ENCODE peak calls at places on chromosomes 13 and 19, in eight cellular contexts. I is tibial nerve, U is gastrocnemius medialis, W is breast epithelium, G is sigmoid colon, T is ovary, S is H54, J is uterus. Z is an unnamed sample.

GRCh38 chr13:42039457-42039945 is 8.9 kb upstream of the DGKH start:
- DNase-seq in J (peak; percentile 24), W (peak; percentile 22), I (no peak), G (no peak), S (no peak), T (peak; percentile 14), U (no peak), Z (peak; percentile 69)

GRCh38 chr13:67094952-67095351 is 135.2 kb downstream of the PCDH9 start:
- DNase-seq in G (no peak), W (no peak), S (no peak), U (no peak), T (no peak), I (no peak), J (no peak), Z (no peak)

GRCh38 chr13:21176982-21177284 is 475 bp downstream of the MRPL57 start:
- DNase-seq in W (no peak), S (no peak), T (no peak), I (no peak), G (no peak), U (no peak), J (no peak), Z (peak; percentile 80)

GRCh38 chr13:23752111-23753001 is 136.8 kb downstream of the MIPEP start:
- DNase-seq in G (no peak), T (no peak), I (no peak), S (no peak), U (no peak), J (no peak), W (no peak), Z (no peak)

GRCh38 chr19:37551123-37551993 is 43.2 kb downstream of the ZNF571 start:
- DNase-seq in J (no peak), U (no peak), W (no peak), T (no peak), S (no peak), G (no peak), I (no peak), Z (peak; percentile 73)

GRCh38 chr19:1624458-1624857 is 19.2 kb upstream of the UQCR11 start:
- DNase-seq in G (peak; percentile 78), S (peak; percentile 54), U (no peak), I (no peak), T (no peak), W (no peak), J (peak; percentile 32), Z (peak; percentile 75)

GRCh38 chr13:59356607-59357006 is 807.1 kb downstream of the DIAPH3 start:
- DNase-seq in U (peak; percentile 6), W (peak; percentile 18), T (peak; percentile 39), I (no peak), S (no peak), J (peak; percentile 51), G (peak; percentile 88), Z (peak; percentile 15)

GRCh38 chr13:67990868-67991267 is 760.7 kb upstream of the PCDH9 start:
- DNase-seq in I (no peak), U (no peak), J (no peak), W (no peak), T (no peak), G (no peak), S (no peak), Z (no peak)

GRCh38 chr13:90135558-90135957 is 1211.9 kb upstream of the MIR17HG start:
- DNase-seq in T (no peak), W (no peak), J (no peak), U (no peak), G (no peak), S (no peak), I (no peak), Z (no peak)

GRCh38 chr19:29810504-29810871 is 1.3 kb upstream of the CCNE1 start:
- DNase-seq in S (no peak), U (no peak), W (no peak), I (no peak), T (peak; percentile 39), J (peak; percentile 32), G (no peak), Z (peak; percentile 81)

GRCh38 chr19:3914199-3914598 is 18.7 kb upstream of the NMRK2 start:
- DNase-seq in U (no peak), G (no peak), S (no peak), W (no peak), T (no peak), J (no peak), I (no peak), Z (no peak)

GRCh38 chr13:43244482-43244881 is 221.1 kb downstream of the DNAJC15 start:
- DNase-seq in S (no peak), I (no peak), T (no peak), J (no peak), W (no peak), G (no peak), U (no peak), Z (no peak)

GRCh38 chr13:27969073-27969865 is at the start of gene CDX2:
- DNase-seq in J (no peak), G (no peak), I (no peak), U (no peak), T (no peak), W (no peak), S (no peak), Z (no peak)

GRCh38 chr13:39379118-39379517 is 223.9 kb downstream of the LHFPL6 start:
- DNase-seq in W (no peak), I (no peak), U (no peak), G (no peak), S (no peak), T (no peak), J (no peak), Z (peak; percentile 9)

GRCh38 chr19:372306-372890 is 27.8 kb upstream of the MIER2 start:
- DNase-seq in S (no peak), I (no peak), T (peak; percentile 28), W (no peak), G (peak; percentile 86), U (no peak), J (no peak), Z (no peak)

GRCh38 chr13:75326173-75327131 is 155.5 kb downstream of the TBC1D4 start:
- DNase-seq in T (no peak), S (no peak), W (no peak), G (no peak), J (no peak), I (no peak), U (no peak), Z (peak; percentile 95)

GRCh38 chr19:3132971-3133792 is 2.7 kb upstream of the GNA15 start:
- DNase-seq in T (no peak), W (no peak), J (no peak), S (peak; percentile 94), I (no peak), U (no peak), G (no peak), Z (peak; percentile 90)

GRCh38 chr19:11530432-11530831 is 1.5 kb upstream of the ECSIT start:
- DNase-seq in S (peak; percentile 71), J (peak; percentile 79), G (peak; percentile 91), U (peak; percentile 45), T (peak; percentile 77), I (no peak), W (peak; percentile 67), Z (peak; percentile 89)

GRCh38 chr19:57769345-57770131 is at the start of gene ZNF586:
- DNase-seq in U (peak; percentile 89), S (peak; percentile 98), I (peak; percentile 60), G (peak; percentile 93), J (peak; percentile 76), W (peak; percentile 84), T (peak; percentile 82), Z (peak; percentile 94)
- TF ChIP-seq POLR2A in U (peak; percentile 76), S (peak; percentile 96), I (no peak), G (no peak), J (peak; percentile 31), W (no peak), T (no peak), Z (peak; percentile 70)

GRCh38 chr13:29260684-29261083 is 334.8 kb downstream of the SLC7A1 start:
- DNase-seq in S (no peak), G (no peak), T (no peak), U (no peak), I (no peak), W (no peak), J (no peak), Z (no peak)

GRCh38 chr13:29266743-29267142 is 328.7 kb downstream of the SLC7A1 start:
- DNase-seq in W (no peak), G (no peak), U (no peak), T (no peak), S (no peak), J (no peak), I (no peak), Z (no peak)

GRCh38 chr13:29270536-29271045 is 324.9 kb downstream of the SLC7A1 start:
- DNase-seq in U (no peak), J (no peak), I (no peak), S (no peak), T (no peak), W (no peak), G (no peak), Z (no peak)

DNA sequence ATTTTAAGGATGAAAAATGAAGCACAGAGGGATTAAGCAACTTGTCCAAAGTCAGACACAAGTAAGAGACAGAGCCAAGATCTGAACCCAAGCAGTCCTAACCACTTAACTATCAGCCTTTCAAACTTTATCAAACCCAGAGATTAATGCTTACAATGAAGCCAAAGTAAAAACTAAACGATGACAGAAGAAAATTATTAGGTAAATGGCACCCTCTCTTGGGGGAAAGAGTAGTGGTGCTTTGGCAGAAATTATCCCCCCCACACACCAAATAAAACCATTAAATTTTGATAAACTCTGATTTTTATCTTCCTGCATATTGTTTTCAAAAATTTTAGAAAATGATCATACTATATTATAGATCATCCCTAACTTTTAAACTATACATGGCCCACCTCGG is 329.2 kb downstream of the SLC7A1 start:
- DNase-seq in J (no peak), I (no peak), U (no peak), G (no peak), T (no peak), S (no peak), W (no peak), Z (no peak)
- TF ChIP-seq POLR2A in J (no peak), I (no peak), U (no peak), G (no peak), T (no peak), S (no peak), W (no peak), Z (no peak)

GRCh38 chr19:40755248-40755624 is 4.2 kb downstream of the SNRPA start:
- DNase-seq in W (no peak), S (no peak), I (no peak), J (no peak), U (no peak), T (no peak), G (no peak), Z (no peak)

GRCh38 chr19:40756502-40757110 is 5.6 kb downstream of the SNRPA start:
- DNase-seq in W (no peak), I (no peak), U (no peak), T (no peak), G (no peak), J (no peak), S (no peak), Z (no peak)

GRCh38 chr19:40758491-40758890 is 7.5 kb downstream of the SNRPA start:
- DNase-seq in W (no peak), U (no peak), T (no peak), S (no peak), J (no peak), G (no peak), I (no peak), Z (no peak)

GRCh38 chr19:40751065-40751923 is at the start of gene SNRPA:
- DNase-seq in J (peak; percentile 97), W (peak; percentile 97), U (peak; percentile 97), T (peak; percentile 97), I (peak; percentile 95), S (peak; percentile 96), G (peak; percentile 99), Z (peak; percentile 98)

GRCh38 chr19:40754611-40755247 is 3.7 kb downstream of the SNRPA start:
- DNase-seq in J (no peak), T (no peak), W (no peak), I (no peak), U (no peak), S (no peak), G (no peak), Z (no peak)
- TF ChIP-seq POLR2A in J (no peak), T (no peak), W (no peak), I (no peak), U (no peak), S (no peak), G (no peak), Z (no peak)

GRCh38 chr19:16587031-16588023 is 15.1 kb upstream of the SLC35E1 start:
- DNase-seq in T (no peak), G (no peak), S (no peak), J (no peak), W (no peak), I (peak; percentile 32), U (no peak), Z (no peak)
- TF ChIP-seq POLR2A in T (no peak), G (no peak), S (no peak), J (no peak), W (no peak), I (no peak), U (no peak), Z (no peak)